ENCODE peak calls at places on chromosomes 1 and 21, in eight cellular contexts. Z is CD8-positive, alpha-beta T cell; V is upper lobe of right lung; U is GM23338; X is endothelial cell of umbilical vein; D is HFFc6; A is Peyer's patch; Q is Calu3. G is an unnamed sample.

GRCh38 chr1:229381234-229381633 is 38.4 kb upstream of the CCSAP start:
- DNase-seq in X (no peak), V (no peak), Z (no peak), Q (no peak), D (no peak), U (peak), A (no peak), G (no peak)

GRCh38 chr1:235011599-235012435 is 116.8 kb downstream of the TOMM20 start:
- DNase-seq in Q (peak), X (peak), U (no peak), Z (peak), D (peak), A (peak), V (peak), G (peak)

GRCh38 chr21:31343680-31344480 is at the start of gene TIAM1:
- DNase-seq in A (peak), Z (no peak), U (peak), X (no peak), D (no peak), V (peak), Q (peak), G (peak)

GRCh38 chr1:85484264-85484663 is 19.3 kb upstream of the DDAH1 start:
- DNase-seq in U (no peak), Z (no peak), X (no peak), D (no peak), V (no peak), A (no peak), Q (no peak), G (no peak)

GRCh38 chr1:93435443-93435842 is 12.5 kb upstream of the FNBP1L start:
- DNase-seq in Z (no peak), D (no peak), A (no peak), V (no peak), U (no peak), Q (no peak), X (no peak), G (no peak)

GRCh38 chr1:50637460-50637859 is 214.2 kb upstream of the DMRTA2 start:
- DNase-seq in U (no peak), X (no peak), V (no peak), Q (no peak), A (no peak), D (no peak), Z (no peak), G (no peak)

GRCh38 chr1:73587080-73587479 is 610.9 kb downstream of the LRRIQ3 start:
- DNase-seq in U (no peak), V (no peak), D (no peak), A (no peak), Z (no peak), Q (no peak), X (no peak), G (no peak)

GRCh38 chr21:39525601-39526000 is 73.8 kb downstream of the SH3BGR start:
- DNase-seq in U (no peak), Z (no peak), D (no peak), X (no peak), Q (no peak), A (no peak), V (no peak), G (no peak)

GRCh38 chr1:117565745-117566455 is 39.9 kb upstream of the TENT5C start:
- DNase-seq in A (no peak), Q (no peak), X (no peak), Z (no peak), U (no peak), V (peak), D (no peak), G (no peak)

GRCh38 chr1:203495845-203496244 is 1.9 kb downstream of the OPTC start:
- DNase-seq in A (no peak), U (no peak), Q (no peak), Z (no peak), X (no peak), D (no peak), V (no peak), G (no peak)

GRCh38 chr21:43816611-43817071 is 27.3 kb downstream of the RRP1 start:
- DNase-seq in X (no peak), Z (no peak), U (peak), D (no peak), V (no peak), Q (no peak), A (no peak), G (no peak)
- TF ChIP-seq CTCF in X (no peak), Z (no peak), U (peak), D (peak), V (no peak), Q (no peak), A (no peak), G (no peak)

DNA sequence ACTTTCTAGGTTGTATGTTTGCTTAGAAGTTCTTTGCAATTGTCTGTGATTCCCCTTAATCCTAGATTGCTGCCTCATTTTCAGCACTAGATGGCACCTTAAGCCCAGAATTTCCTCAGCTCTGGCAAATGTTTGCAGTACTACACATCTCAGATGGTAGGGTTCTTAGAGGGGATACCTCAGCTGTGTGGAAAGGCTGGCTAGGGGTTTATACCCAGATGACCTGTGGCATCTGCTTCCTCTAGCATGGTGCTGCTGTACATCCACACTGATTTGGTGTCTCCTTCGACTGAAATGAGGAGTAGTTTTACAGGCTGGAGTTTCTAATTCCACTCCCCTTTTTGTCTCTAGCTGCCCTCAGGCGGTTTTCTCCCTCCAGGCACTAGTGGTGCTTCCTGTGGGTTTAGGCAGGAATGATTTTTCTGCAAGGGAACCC is 23.5 kb downstream of the ASB17 start:
- DNase-seq in Z (no peak), A (no peak), Q (peak), U (peak), V (no peak), D (peak), X (peak), G (peak)
- TF ChIP-seq CTCF in Z (no peak), A (no peak), Q (peak), U (peak), V (no peak), D (peak), X (peak), G (peak)

GRCh38 chr1:150555198-150555970 is 6.2 kb downstream of the ADAMTSL4 start:
- DNase-seq in D (no peak), Q (no peak), U (no peak), X (no peak), Z (no peak), V (no peak), A (no peak), G (no peak)
- TF ChIP-seq CTCF in D (no peak), Q (no peak), U (no peak), X (no peak), Z (no peak), V (no peak), A (no peak), G (no peak)

GRCh38 chr1:22889213-22889827 is 83.3 kb downstream of the LACTBL1 start:
- DNase-seq in Z (no peak), Q (peak), D (peak), X (peak), V (no peak), A (no peak), U (peak), G (peak)
- TF ChIP-seq CTCF in Z (no peak), Q (peak), D (peak), X (peak), V (peak), A (peak), U (peak), G (peak)

GRCh38 chr1:214317734-214318133 is 36.8 kb downstream of the SMYD2 start:
- DNase-seq in Z (no peak), U (peak), Q (no peak), D (no peak), A (no peak), X (no peak), V (no peak), G (no peak)
- TF ChIP-seq CTCF in Z (no peak), U (peak), Q (no peak), D (peak), A (no peak), X (no peak), V (no peak), G (no peak)